ENCODE peak calls at places on chromosomes 2 and 18, in seven cellular contexts. One of them, this sample, is unnamed.

GRCh38 chr2:71941731-71942575 is 205.7 kb downstream of the CYP26B1 start:
- DNase-seq in heart left ventricle: no peak
- DNase-seq in fibroblast of pulmonary artery: no peak
- DNase-seq in AG04450: no peak
- DNase-seq in psoas muscle: no peak
- DNase-seq in GM12865: no peak
- DNase-seq in hepatocyte: no peak
- DNase-seq in this sample: no peak

GRCh38 chr2:289362-290089 is 1.6 kb upstream of the ALKAL2 start:
- DNase-seq in heart left ventricle: no peak
- DNase-seq in fibroblast of pulmonary artery: peak
- DNase-seq in AG04450: no peak
- DNase-seq in psoas muscle: no peak
- DNase-seq in GM12865: no peak
- DNase-seq in hepatocyte: peak
- DNase-seq in this sample: peak

GRCh38 chr2:182695796-182696195 is 20.3 kb upstream of the DNAJC10 start:
- DNase-seq in heart left ventricle: no peak
- DNase-seq in fibroblast of pulmonary artery: no peak
- DNase-seq in AG04450: no peak
- DNase-seq in psoas muscle: no peak
- DNase-seq in GM12865: no peak
- DNase-seq in hepatocyte: no peak
- DNase-seq in this sample: no peak

GRCh38 chr2:26520065-26520464 is 42.1 kb upstream of the OTOF start:
- DNase-seq in heart left ventricle: no peak
- DNase-seq in fibroblast of pulmonary artery: no peak
- DNase-seq in AG04450: no peak
- DNase-seq in psoas muscle: no peak
- DNase-seq in GM12865: no peak
- DNase-seq in hepatocyte: no peak
- DNase-seq in this sample: no peak

GRCh38 chr18:57434177-57434535 is 1.0 kb upstream of the ONECUT2 start:
- DNase-seq in heart left ventricle: no peak
- DNase-seq in fibroblast of pulmonary artery: no peak
- DNase-seq in AG04450: no peak
- DNase-seq in psoas muscle: no peak
- DNase-seq in GM12865: no peak
- DNase-seq in hepatocyte: no peak
- DNase-seq in this sample: peak

GRCh38 chr2:207251022-207251421 is 85.3 kb upstream of the KLF7 start:
- DNase-seq in heart left ventricle: no peak
- DNase-seq in fibroblast of pulmonary artery: no peak
- DNase-seq in AG04450: no peak
- DNase-seq in psoas muscle: no peak
- DNase-seq in GM12865: no peak
- DNase-seq in hepatocyte: no peak
- DNase-seq in this sample: no peak

GRCh38 chr2:233929352-233929843 is 12.2 kb downstream of the TRPM8 start:
- DNase-seq in heart left ventricle: no peak
- DNase-seq in fibroblast of pulmonary artery: peak
- DNase-seq in AG04450: no peak
- DNase-seq in psoas muscle: no peak
- DNase-seq in GM12865: no peak
- DNase-seq in hepatocyte: no peak
- DNase-seq in this sample: peak

GRCh38 chr18:35060092-35060491 is 18.9 kb downstream of the MAPRE2 start:
- DNase-seq in heart left ventricle: no peak
- DNase-seq in fibroblast of pulmonary artery: no peak
- DNase-seq in AG04450: no peak
- DNase-seq in psoas muscle: no peak
- DNase-seq in GM12865: no peak
- DNase-seq in hepatocyte: no peak
- DNase-seq in this sample: no peak

GRCh38 chr2:9800975-9801723 is 42.1 kb upstream of the TAF1B start:
- DNase-seq in heart left ventricle: peak
- DNase-seq in fibroblast of pulmonary artery: peak
- DNase-seq in AG04450: no peak
- DNase-seq in psoas muscle: peak
- DNase-seq in GM12865: peak
- DNase-seq in hepatocyte: no peak
- DNase-seq in this sample: peak

GRCh38 chr2:27249891-27250651 is 12.8 kb downstream of the SLC30A3 start:
- DNase-seq in heart left ventricle: peak
- DNase-seq in fibroblast of pulmonary artery: peak
- DNase-seq in AG04450: no peak
- DNase-seq in psoas muscle: peak
- DNase-seq in GM12865: peak
- DNase-seq in hepatocyte: peak
- DNase-seq in this sample: peak

GRCh38 chr2:118474151-118474561 is 373.3 kb downstream of the EN1 start:
- DNase-seq in heart left ventricle: no peak
- DNase-seq in fibroblast of pulmonary artery: no peak
- DNase-seq in AG04450: no peak
- DNase-seq in psoas muscle: no peak
- DNase-seq in GM12865: no peak
- DNase-seq in hepatocyte: no peak
- DNase-seq in this sample: no peak

DNA sequence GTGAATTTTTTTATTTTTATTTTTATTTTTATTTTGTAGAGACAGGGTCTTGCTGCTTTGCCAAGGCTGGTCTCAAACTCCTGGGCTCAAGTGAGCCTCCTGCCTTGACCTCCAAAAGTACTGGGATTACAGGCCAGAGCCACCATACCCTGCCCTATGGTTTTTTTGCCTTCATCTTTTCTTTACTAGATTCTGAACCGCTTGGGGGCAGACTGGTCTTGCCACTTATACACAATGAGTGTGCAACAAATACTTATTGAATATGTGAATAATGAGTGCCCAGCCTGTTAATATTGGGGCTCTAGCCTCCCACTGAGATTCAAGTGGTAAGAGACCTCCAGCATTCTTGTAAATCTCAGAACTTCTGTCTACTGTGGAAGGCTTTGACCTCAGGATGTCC is 3.9 kb downstream of the NCK2 start:
- DNase-seq in heart left ventricle: no peak
- DNase-seq in fibroblast of pulmonary artery: no peak
- DNase-seq in AG04450: no peak
- DNase-seq in psoas muscle: no peak
- DNase-seq in GM12865: peak
- DNase-seq in hepatocyte: no peak
- DNase-seq in this sample: peak
- TF ChIP-seq CTCF in heart left ventricle: no peak
- TF ChIP-seq CTCF in fibroblast of pulmonary artery: no peak
- TF ChIP-seq CTCF in AG04450: no peak
- TF ChIP-seq CTCF in psoas muscle: no peak
- TF ChIP-seq CTCF in GM12865: peak
- TF ChIP-seq CTCF in hepatocyte: no peak
- TF ChIP-seq CTCF in this sample: no peak

GRCh38 chr2:46845542-46846453 is 69.8 kb downstream of the MCFD2 start:
- DNase-seq in heart left ventricle: no peak
- DNase-seq in fibroblast of pulmonary artery: peak
- DNase-seq in AG04450: no peak
- DNase-seq in psoas muscle: no peak
- DNase-seq in GM12865: no peak
- DNase-seq in hepatocyte: no peak
- DNase-seq in this sample: no peak

GRCh38 chr2:46844443-46844842 is 71.2 kb downstream of the MCFD2 start:
- DNase-seq in heart left ventricle: no peak
- DNase-seq in fibroblast of pulmonary artery: no peak
- DNase-seq in AG04450: no peak
- DNase-seq in psoas muscle: no peak
- DNase-seq in GM12865: no peak
- DNase-seq in hepatocyte: no peak
- DNase-seq in this sample: no peak

GRCh38 chr2:46844034-46844433 is 71.6 kb downstream of the MCFD2 start:
- DNase-seq in heart left ventricle: no peak
- DNase-seq in fibroblast of pulmonary artery: no peak
- DNase-seq in AG04450: no peak
- DNase-seq in psoas muscle: no peak
- DNase-seq in GM12865: no peak
- DNase-seq in hepatocyte: no peak
- DNase-seq in this sample: no peak

GRCh38 chr2:46841621-46842020 is 74.0 kb downstream of the MCFD2 start:
- DNase-seq in heart left ventricle: no peak
- DNase-seq in fibroblast of pulmonary artery: no peak
- DNase-seq in AG04450: no peak
- DNase-seq in psoas muscle: no peak
- DNase-seq in GM12865: no peak
- DNase-seq in hepatocyte: no peak
- DNase-seq in this sample: no peak

GRCh38 chr2:46842876-46843275 is 72.7 kb downstream of the MCFD2 start:
- DNase-seq in heart left ventricle: no peak
- DNase-seq in fibroblast of pulmonary artery: no peak
- DNase-seq in AG04450: no peak
- DNase-seq in psoas muscle: no peak
- DNase-seq in GM12865: no peak
- DNase-seq in hepatocyte: no peak
- DNase-seq in this sample: no peak
- TF ChIP-seq CTCF in heart left ventricle: no peak
- TF ChIP-seq CTCF in fibroblast of pulmonary artery: no peak
- TF ChIP-seq CTCF in AG04450: no peak
- TF ChIP-seq CTCF in psoas muscle: no peak
- TF ChIP-seq CTCF in GM12865: no peak
- TF ChIP-seq CTCF in hepatocyte: no peak
- TF ChIP-seq CTCF in this sample: no peak

GRCh38 chr2:20444993-20445910 is 1.6 kb upstream of the RHOB start:
- DNase-seq in heart left ventricle: no peak
- DNase-seq in fibroblast of pulmonary artery: no peak
- DNase-seq in AG04450: no peak
- DNase-seq in psoas muscle: no peak
- DNase-seq in GM12865: no peak
- DNase-seq in hepatocyte: no peak
- DNase-seq in this sample: no peak

GRCh38 chr2:20447437-20448245 is 767 bp downstream of the RHOB start:
- DNase-seq in heart left ventricle: peak
- DNase-seq in fibroblast of pulmonary artery: peak
- DNase-seq in AG04450: no peak
- DNase-seq in psoas muscle: peak
- DNase-seq in GM12865: peak
- DNase-seq in hepatocyte: peak
- DNase-seq in this sample: peak

GRCh38 chr2:20444113-20444992 is 2.5 kb upstream of the RHOB start:
- DNase-seq in heart left ventricle: no peak
- DNase-seq in fibroblast of pulmonary artery: peak
- DNase-seq in AG04450: no peak
- DNase-seq in psoas muscle: no peak
- DNase-seq in GM12865: no peak
- DNase-seq in hepatocyte: peak
- DNase-seq in this sample: no peak

GRCh38 chr2:20446917-20447436 is at the start of gene RHOB:
- DNase-seq in heart left ventricle: peak
- DNase-seq in fibroblast of pulmonary artery: peak
- DNase-seq in AG04450: peak
- DNase-seq in psoas muscle: peak
- DNase-seq in GM12865: peak
- DNase-seq in hepatocyte: peak
- DNase-seq in this sample: peak

GRCh38 chr2:20446280-20446916 is 476 bp upstream of the RHOB start:
- DNase-seq in heart left ventricle: peak
- DNase-seq in fibroblast of pulmonary artery: no peak
- DNase-seq in AG04450: no peak
- DNase-seq in psoas muscle: no peak
- DNase-seq in GM12865: no peak
- DNase-seq in hepatocyte: no peak
- DNase-seq in this sample: no peak
- TF ChIP-seq CTCF in heart left ventricle: no peak
- TF ChIP-seq CTCF in fibroblast of pulmonary artery: no peak
- TF ChIP-seq CTCF in AG04450: no peak
- TF ChIP-seq CTCF in psoas muscle: no peak
- TF ChIP-seq CTCF in GM12865: no peak
- TF ChIP-seq CTCF in hepatocyte: no peak
- TF ChIP-seq CTCF in this sample: no peak

DNA sequence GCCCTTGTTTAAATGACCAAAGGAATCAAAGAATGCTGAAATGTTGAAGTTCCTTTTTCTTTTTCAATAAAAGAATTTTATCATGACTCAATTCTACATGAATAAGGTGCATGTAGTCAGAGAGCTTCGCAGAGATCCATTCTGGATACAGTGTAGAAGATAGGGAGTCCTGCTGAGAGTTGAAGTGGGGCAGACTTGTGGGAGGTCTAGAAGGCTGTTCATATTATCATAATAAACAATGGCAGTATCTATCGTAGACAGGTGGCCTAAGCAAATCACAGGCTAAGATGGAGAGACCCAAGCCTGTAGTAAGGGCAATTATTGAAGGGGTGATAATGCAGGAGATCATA is 1322.0 kb upstream of the CELF4 start:
- DNase-seq in heart left ventricle: no peak
- DNase-seq in fibroblast of pulmonary artery: no peak
- DNase-seq in AG04450: no peak
- DNase-seq in psoas muscle: no peak
- DNase-seq in GM12865: no peak
- DNase-seq in hepatocyte: no peak
- DNase-seq in this sample: no peak
- TF ChIP-seq CTCF in heart left ventricle: no peak
- TF ChIP-seq CTCF in fibroblast of pulmonary artery: no peak
- TF ChIP-seq CTCF in AG04450: no peak
- TF ChIP-seq CTCF in psoas muscle: no peak
- TF ChIP-seq CTCF in GM12865: no peak
- TF ChIP-seq CTCF in hepatocyte: no peak
- TF ChIP-seq CTCF in this sample: no peak

DNA sequence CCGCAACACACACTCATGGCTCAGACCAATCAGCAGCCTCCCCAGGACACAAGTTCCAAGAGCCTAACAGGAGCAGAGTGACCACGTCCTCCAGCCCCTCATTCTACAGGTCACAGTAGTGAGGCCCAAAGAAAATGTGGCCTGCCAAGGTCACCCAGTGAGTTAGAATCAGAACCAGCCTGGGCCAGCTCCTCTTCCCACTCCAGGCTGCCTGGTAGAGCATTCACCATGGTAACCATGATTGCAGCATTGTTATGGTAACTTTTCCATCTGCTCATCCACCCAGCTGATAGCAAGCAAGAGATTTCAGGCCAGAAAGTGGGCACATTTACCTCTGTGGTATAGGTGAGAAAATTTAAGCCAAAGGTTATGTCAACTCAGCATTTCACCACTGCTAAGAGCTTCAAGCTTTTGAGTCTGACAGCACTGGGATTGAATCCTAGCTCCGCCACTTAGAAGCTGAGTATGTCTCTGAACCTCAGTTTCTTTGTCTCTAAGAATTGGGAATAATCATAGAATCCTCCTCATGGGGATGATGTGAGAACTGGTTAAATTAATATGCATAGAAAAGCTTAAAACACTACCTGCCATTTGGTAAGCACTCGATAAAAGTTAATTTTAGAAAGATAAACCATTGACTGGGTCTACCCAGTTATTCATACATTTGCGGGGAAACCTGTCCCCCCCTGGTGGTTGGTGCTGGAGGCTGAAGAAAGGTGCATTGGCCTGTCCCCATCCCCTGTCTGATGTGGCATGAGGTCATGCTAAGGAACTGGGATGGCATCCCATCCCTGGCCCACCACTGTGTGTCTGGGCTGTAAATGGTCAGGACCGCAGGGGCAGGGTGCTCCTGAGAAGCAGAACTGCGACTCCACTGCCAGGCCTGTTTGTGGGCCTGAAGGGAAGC is 181.5 kb downstream of the KLHL29 start:
- DNase-seq in heart left ventricle: no peak
- DNase-seq in fibroblast of pulmonary artery: peak
- DNase-seq in AG04450: no peak
- DNase-seq in psoas muscle: no peak
- DNase-seq in GM12865: peak
- DNase-seq in hepatocyte: no peak
- DNase-seq in this sample: peak
- TF ChIP-seq CTCF in heart left ventricle: no peak
- TF ChIP-seq CTCF in fibroblast of pulmonary artery: peak
- TF ChIP-seq CTCF in AG04450: peak
- TF ChIP-seq CTCF in psoas muscle: peak
- TF ChIP-seq CTCF in GM12865: peak
- TF ChIP-seq CTCF in hepatocyte: peak
- TF ChIP-seq CTCF in this sample: peak

This sample was measured in Calu3.